ENCODE peak calls at places on chromosomes 13 and 19, in five cellular contexts. Q is mesendoderm, Z is neuronal stem cell, W is mesenchymal stem cell, C is H9. P is an unnamed sample.

GRCh38 chr13:76293751-76294150 is 592.5 kb downstream of the KCTD12 start:
- DNase-seq in Q (no peak), Z (no peak), W (no peak), C (no peak), P (no peak)

GRCh38 chr19:3356805-3357204 is 9.6 kb upstream of the NFIC start:
- DNase-seq in Q (no peak), Z (no peak), W (no peak), C (no peak), P (no peak)

GRCh38 chr19:45716314-45717130 is 14.2 kb downstream of the FBXO46 start:
- DNase-seq in Q (peak; percentile 50), Z (no peak), W (peak; percentile 35), C (no peak), P (no peak)

GRCh38 chr19:46475976-46476375 is 4.6 kb upstream of the PNMA8A start:
- DNase-seq in Q (no peak), Z (no peak), W (no peak), C (no peak), P (peak; percentile 30)

GRCh38 chr13:77386880-77387606 is 60.1 kb upstream of the MYCBP2 start:
- DNase-seq in Q (no peak), Z (no peak), W (peak; percentile 47), C (no peak), P (peak; percentile 33)

GRCh38 chr13:51746802-51747201 is 57.2 kb downstream of the DHRS12 start:
- DNase-seq in Q (no peak), Z (no peak), W (no peak), C (no peak), P (no peak)

GRCh38 chr19:2049741-2050348 is 1.2 kb downstream of the MKNK2 start:
- DNase-seq in Q (peak; percentile 72), Z (no peak), W (peak; percentile 73), C (peak; percentile 55), P (peak; percentile 61)

GRCh38 chr19:39182174-39182505 is 14.6 kb upstream of the NCCRP1 start:
- DNase-seq in Q (no peak), Z (no peak), W (no peak), C (no peak), P (no peak)

GRCh38 chr19:55693336-55693974 is 18.4 kb downstream of the EPN1 start:
- DNase-seq in Q (no peak), Z (no peak), W (no peak), C (no peak), P (no peak)

GRCh38 chr13:100608906-100609305 is 20.3 kb upstream of the GGACT start:
- DNase-seq in Q (no peak), Z (no peak), W (no peak), C (no peak), P (no peak)

GRCh38 chr19:32404939-32405430 is 585 bp upstream of the DPY19L3 start:
- DNase-seq in Q (no peak), Z (no peak), W (no peak), C (no peak), P (peak; percentile 26)

GRCh38 chr19:46896076-46896794 is 35.4 kb downstream of the ARHGAP35 start:
- DNase-seq in Q (no peak), Z (no peak), W (no peak), C (no peak), P (no peak)

GRCh38 chr13:39565036-39565949 is 37.7 kb downstream of the LHFPL6 start:
- DNase-seq in Q (peak; percentile 91), Z (no peak), W (peak; percentile 89), C (peak; percentile 70), P (peak; percentile 95)

GRCh38 chr19:55305491-55305890 is 19.6 kb downstream of the TMEM150B start:
- DNase-seq in Q (peak; percentile 70), Z (no peak), W (peak; percentile 30), C (peak; percentile 69), P (no peak)

GRCh38 chr13:94121686-94122085 is 357.8 kb downstream of the DCT start:
- DNase-seq in Q (no peak), Z (no peak), W (peak; percentile 58), C (no peak), P (peak; percentile 86)

GRCh38 chr19:29663861-29664752 is 1.2 kb upstream of the PLEKHF1 start:
- DNase-seq in Q (peak; percentile 42), Z (no peak), W (peak; percentile 31), C (no peak), P (peak; percentile 33)

GRCh38 chr13:75566658-75567057 is 17.1 kb downstream of the UCHL3 start:
- DNase-seq in Q (no peak), Z (no peak), W (peak; percentile 49), C (no peak), P (peak; percentile 71)

GRCh38 chr13:20749377-20749776 is 24.4 kb downstream of the EEF1AKMT1 start:
- DNase-seq in Q (no peak), Z (no peak), W (no peak), C (no peak), P (no peak)

GRCh38 chr19:33280351-33280921 is 21.9 kb downstream of the CEBPA start:
- DNase-seq in Q (no peak), Z (no peak), W (no peak), C (no peak), P (no peak)

GRCh38 chr19:1975081-1975480 is 34.1 kb downstream of the CSNK1G2 start:
- DNase-seq in Q (no peak), Z (no peak), W (no peak), C (no peak), P (peak; percentile 35)

GRCh38 chr13:104773775-104774174 is 1707.6 kb upstream of the SLC10A2 start:
- DNase-seq in Q (peak; percentile 78), Z (peak; percentile 35), W (peak; percentile 82), C (no peak), P (peak; percentile 54)

GRCh38 chr19:49677901-49678674 is 1.0 kb downstream of the PRMT1 start:
- DNase-seq in Q (peak; percentile 95), Z (peak; percentile 93), W (peak; percentile 91), C (peak; percentile 91), P (peak; percentile 62)

GRCh38 chr19:17718467-17718987 is 753 bp upstream of the MAP1S start:
- DNase-seq in Q (no peak), Z (no peak), W (no peak), C (no peak), P (no peak)

GRCh38 chr13:71886880-71887279 is 19.9 kb upstream of the DACH1 start:
- DNase-seq in Q (no peak), Z (no peak), W (no peak), C (no peak), P (no peak)

GRCh38 chr19:49677232-49677881 is at the start of gene PRMT1:
- DNase-seq in Q (peak; percentile 87), Z (no peak), W (no peak), C (peak; percentile 69), P (no peak)

GRCh38 chr19:31253816-31254551 is 95.3 kb downstream of the TSHZ3 start:
- DNase-seq in Q (peak; percentile 3), Z (no peak), W (no peak), C (no peak), P (peak; percentile 47)

GRCh38 chr13:43042410-43042921 is 19.1 kb downstream of the DNAJC15 start:
- DNase-seq in Q (no peak), Z (no peak), W (no peak), C (no peak), P (no peak)

DNA sequence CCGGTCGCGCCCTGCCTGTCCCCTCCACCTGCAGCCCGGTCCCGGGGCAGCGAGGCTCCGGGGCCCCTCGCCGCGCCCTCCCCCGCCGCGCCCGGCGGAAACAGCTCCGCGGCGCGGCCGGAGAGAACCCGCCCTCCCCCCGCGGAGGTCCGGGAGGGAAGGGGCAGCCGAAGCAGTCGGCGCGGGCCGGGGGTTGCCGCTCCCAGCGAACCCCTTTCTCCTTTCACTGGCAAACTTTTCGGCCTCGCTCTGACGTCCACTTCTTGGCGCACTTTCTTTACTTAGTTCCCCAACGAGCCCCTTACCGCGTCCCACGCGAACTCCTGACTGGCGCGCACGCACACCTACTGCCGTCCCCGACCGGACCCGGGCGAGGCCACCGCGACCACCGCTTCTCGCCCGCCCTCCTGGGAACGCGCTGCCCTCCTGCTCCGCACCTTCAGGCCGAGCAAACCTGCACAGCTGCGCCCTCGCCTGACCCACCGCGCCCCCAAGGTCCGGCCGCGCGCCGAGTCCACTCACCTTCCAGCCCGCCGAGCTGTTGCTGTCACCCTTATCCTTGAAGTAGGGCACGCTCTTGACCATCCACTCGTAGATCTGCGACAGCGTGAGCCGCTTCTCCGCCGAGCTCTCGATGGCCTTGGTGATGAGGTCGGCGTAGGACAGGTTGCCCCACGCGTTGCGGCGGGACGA is 1.2 kb downstream of the FOXO1 start:
- DNase-seq in Q (peak; percentile 54), Z (peak; percentile 41), W (peak; percentile 35), C (no peak), P (no peak)
- H3K23ac ChIP-seq in Q (peak overlapping the region; percentile 97), Z (peak overlapping the region; percentile 87), W (peak overlapping the region; percentile 100), C (no peak overlapping the region), P (no peak overlapping the region)

GRCh38 chr13:32453981-32454380 is 26.1 kb upstream of the N4BP2L1 start:
- DNase-seq in Q (no peak), Z (no peak), W (peak; percentile 18), C (no peak), P (peak; percentile 15)

GRCh38 chr13:32456591-32456990 is 28.7 kb upstream of the N4BP2L1 start:
- DNase-seq in Q (no peak), Z (no peak), W (no peak), C (no peak), P (no peak)

GRCh38 chr13:32454886-32455593 is 27.1 kb upstream of the N4BP2L1 start:
- DNase-seq in Q (no peak), Z (no peak), W (no peak), C (no peak), P (no peak)

GRCh38 chr13:32455594-32455903 is 27.6 kb upstream of the N4BP2L1 start:
- DNase-seq in Q (no peak), Z (no peak), W (no peak), C (no peak), P (no peak)
- H3K23ac ChIP-seq in Q (no peak overlapping the region), Z (peak overlapping the region; percentile 49), W (no peak overlapping the region), C (no peak overlapping the region), P (no peak overlapping the region)

GRCh38 chr13:30843548-30843947 is 62.5 kb upstream of the MEDAG start:
- DNase-seq in Q (no peak), Z (no peak), W (no peak), C (no peak), P (no peak)
- H3K23ac ChIP-seq in Q (no peak overlapping the region), Z (no peak overlapping the region), W (no peak overlapping the region), C (no peak overlapping the region), P (peak overlapping the region; percentile 68)

GRCh38 chr13:109479991-109480696 is 306.2 kb downstream of the IRS2 start:
- DNase-seq in Q (peak; percentile 21), Z (no peak), W (peak; percentile 81), C (no peak), P (peak; percentile 40)
- H3K23ac ChIP-seq in Q (no peak overlapping the region), Z (no peak overlapping the region), W (no peak overlapping the region), C (no peak overlapping the region), P (no peak overlapping the region)

GRCh38 chr19:704447-704741 is 4.3 kb upstream of the PALM start:
- DNase-seq in Q (no peak), Z (no peak), W (no peak), C (no peak), P (no peak)
- H3K23ac ChIP-seq in Q (no peak overlapping the region), Z (peak overlapping the region; percentile 12), W (no peak overlapping the region), C (no peak overlapping the region), P (no peak overlapping the region)

GRCh38 chr13:40895715-40896184 is 106.3 kb downstream of the SLC25A15 start:
- DNase-seq in Q (no peak), Z (no peak), W (no peak), C (no peak), P (no peak)

GRCh38 chr13:40897058-40897457 is 107.6 kb downstream of the SLC25A15 start:
- DNase-seq in Q (no peak), Z (no peak), W (no peak), C (no peak), P (no peak)

GRCh38 chr13:40895207-40895606 is 105.8 kb downstream of the SLC25A15 start:
- DNase-seq in Q (no peak), Z (no peak), W (no peak), C (no peak), P (no peak)
- H3K23ac ChIP-seq in Q (no peak overlapping the region), Z (no peak overlapping the region), W (no peak overlapping the region), C (no peak overlapping the region), P (no peak overlapping the region)

P was measured in IMR-90.